ENCODE peak calls at places on chromosomes 1 and 21, in eight cellular contexts. J, C, L, D, R, Z, P and F are unnamed samples. For H3K4me1, the result is how much of the 10 kb centered on the place peaks cover.

GRCh38 chr21:32070693-32071330 is 198.0 kb downstream of the HUNK start:
- DNase-seq in P (no peak), J (no peak), C (no peak), Z (no peak), R (no peak), D (no peak), L (no peak), F (no peak)

GRCh38 chr1:215824245-215824644 is 257.1 kb downstream of the KCTD3 start:
- DNase-seq in J (no peak), D (no peak), R (no peak), C (no peak), P (no peak), Z (no peak), L (no peak), F (no peak)

GRCh38 chr1:225460737-225461532 is 33.1 kb upstream of the LBR start:
- DNase-seq in D (no peak), Z (no peak), C (no peak), R (no peak), P (no peak), J (peak), L (peak), F (no peak)

GRCh38 chr1:101365881-101366280 is 129.1 kb downstream of the S1PR1 start:
- DNase-seq in L (no peak), C (no peak), J (no peak), P (no peak), R (no peak), Z (no peak), D (no peak), F (no peak)

GRCh38 chr1:203930343-203930742 is 68.9 kb downstream of the SNRPE start:
- DNase-seq in J (no peak), C (no peak), P (no peak), D (no peak), L (no peak), Z (no peak), R (no peak), F (no peak)

GRCh38 chr1:150332651-150333290 is 11.4 kb downstream of the PRPF3 start:
- DNase-seq in C (no peak), R (no peak), D (no peak), P (no peak), Z (no peak), L (no peak), J (no peak), F (no peak)

GRCh38 chr1:175245324-175245723 is 52.7 kb upstream of the KIAA0040 start:
- DNase-seq in J (no peak), L (no peak), C (no peak), P (no peak), R (no peak), Z (no peak), D (no peak), F (no peak)

GRCh38 chr1:28860332-28861073 is 48.5 kb downstream of the OPRD1 start:
- DNase-seq in Z (no peak), J (no peak), D (no peak), R (no peak), L (no peak), C (no peak), P (no peak), F (no peak)

GRCh38 chr1:46364612-46365011 is 24.0 kb downstream of the NSUN4 start:
- DNase-seq in R (no peak), C (no peak), J (no peak), L (no peak), D (no peak), Z (no peak), P (no peak), F (no peak)

GRCh38 chr1:14441302-14441741 is 157.2 kb upstream of the KAZN start:
- DNase-seq in P (no peak), L (no peak), J (no peak), D (no peak), R (no peak), Z (no peak), C (peak), F (no peak)

GRCh38 chr1:15188678-15189077 is 35.1 kb downstream of the TMEM51 start:
- DNase-seq in P (no peak), C (no peak), L (no peak), D (no peak), J (no peak), R (no peak), Z (no peak), F (no peak)

GRCh38 chr1:204345425-204345824 is 14.3 kb downstream of the PLEKHA6 start:
- DNase-seq in J (peak), D (no peak), P (no peak), L (no peak), R (no peak), C (no peak), Z (no peak), F (no peak)

GRCh38 chr21:26966360-26966977 is 419 bp downstream of the ADAMTS5 start:
- DNase-seq in L (peak), Z (no peak), C (no peak), D (peak), P (no peak), J (peak), R (no peak), F (no peak)

GRCh38 chr1:56190975-56191768 is 388.2 kb downstream of the PLPP3 start:
- DNase-seq in Z (no peak), D (no peak), P (no peak), R (no peak), J (no peak), L (no peak), C (no peak), F (no peak)

GRCh38 chr1:219427400-219427799 is 185.5 kb downstream of the ZC3H11B start:
- DNase-seq in L (no peak), P (no peak), D (no peak), Z (no peak), J (no peak), R (no peak), C (no peak), F (no peak)

DNA sequence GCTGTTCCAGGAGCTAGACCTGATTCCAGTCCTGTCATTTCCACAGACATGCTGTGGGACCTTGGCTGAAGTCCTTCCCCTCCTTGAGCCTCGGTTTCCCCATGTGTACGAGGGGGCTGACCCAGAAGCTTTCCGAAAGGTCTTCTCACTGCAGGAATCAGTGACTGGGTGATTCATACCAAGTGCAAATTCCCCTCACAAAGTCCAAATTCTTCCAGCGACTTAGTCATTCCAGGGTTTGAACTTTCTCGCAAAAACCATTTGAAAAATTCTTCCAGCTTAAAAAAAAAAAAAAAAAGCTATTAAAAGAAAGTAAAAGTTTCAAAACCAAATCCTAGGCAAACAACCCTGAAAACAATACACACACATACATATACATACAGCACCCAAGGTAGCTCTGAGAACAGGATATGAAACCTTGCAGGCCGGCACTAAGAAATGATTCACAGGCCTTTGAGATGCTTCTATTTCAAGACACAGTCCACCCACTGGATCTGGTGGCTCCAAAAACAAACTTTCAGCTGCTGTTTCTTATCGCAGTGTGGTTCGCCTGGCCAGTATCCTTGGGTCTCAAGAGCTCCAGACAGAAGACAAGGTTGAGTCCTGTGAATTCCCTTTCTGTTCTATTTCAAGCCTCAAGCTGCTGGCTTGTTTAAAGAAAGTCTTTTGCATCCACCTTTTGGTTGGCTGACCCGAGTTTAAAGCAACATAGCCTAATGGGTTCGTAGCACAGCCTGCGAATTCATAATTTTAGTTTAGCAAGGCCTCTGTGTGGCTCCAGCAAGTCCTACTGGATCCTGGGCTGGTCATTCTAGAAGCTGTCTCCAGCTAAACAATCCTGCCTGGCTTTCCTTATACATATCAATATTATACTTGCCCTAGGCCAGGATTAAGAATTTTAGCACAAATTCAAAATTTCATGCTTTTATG is 18.0 kb upstream of the ID3 start:
- DNase-seq in P (peak), Z (no peak), C (no peak), D (peak), R (no peak), J (peak), L (peak), F (peak)
- TF ChIP-seq POLR2A in P (no peak), Z (no peak), C (no peak), D (no peak), R (no peak), J (no peak), L (no peak), F (no peak)

GRCh38 chr1:201465698-201466290 is 3.2 kb downstream of the PHLDA3 start:
- DNase-seq in D (no peak), Z (no peak), J (peak), R (no peak), L (no peak), P (no peak), C (no peak), F (no peak)

GRCh38 chr1:201461193-201461657 is 7.8 kb downstream of the PHLDA3 start:
- DNase-seq in L (peak), D (no peak), J (no peak), C (peak), P (no peak), R (peak), Z (peak), F (peak)

GRCh38 chr1:201461783-201462441 is 7.1 kb downstream of the PHLDA3 start:
- DNase-seq in P (peak), R (peak), C (peak), L (peak), J (peak), Z (peak), D (peak), F (peak)

GRCh38 chr1:201460783-201461182 is 8.2 kb downstream of the PHLDA3 start:
- DNase-seq in J (peak), P (no peak), D (no peak), L (no peak), R (no peak), Z (no peak), C (no peak), F (no peak)

DNA sequence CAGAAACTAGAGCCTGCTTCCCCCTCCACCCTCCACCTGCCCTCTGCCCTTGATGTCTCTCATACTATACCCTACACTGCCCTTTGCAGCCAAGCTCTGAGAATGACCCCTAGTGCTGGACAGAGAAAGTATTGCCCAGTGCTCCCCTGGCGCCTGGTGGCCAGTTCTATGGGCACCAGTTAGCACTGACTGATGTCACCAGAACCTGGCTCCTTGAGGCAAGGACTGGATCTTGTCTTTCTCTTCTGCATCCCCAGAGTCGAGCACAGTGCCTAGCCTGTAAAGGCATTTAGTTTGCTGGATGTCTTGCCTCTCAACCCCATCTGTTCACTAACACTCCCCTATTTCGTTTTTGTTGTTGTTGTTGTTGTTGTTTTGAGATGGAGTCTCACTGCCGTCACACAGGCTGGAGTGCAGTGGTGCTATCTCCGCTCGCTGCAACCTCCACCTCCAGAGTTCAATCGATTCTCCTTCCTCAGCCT is 5.9 kb downstream of the PHLDA3 start:
- DNase-seq in J (no peak), D (no peak), Z (no peak), L (no peak), P (no peak), R (no peak), C (no peak), F (no peak)
- H3K4me1 ChIP-seq in J (under half), D (under half), Z (half or more), L (half or more), P (under half), R (under half), C (under half), F (under half)

GRCh38 chr1:157025321-157025720 is 20.2 kb downstream of the ARHGEF11 start:
- DNase-seq in Z (no peak), P (no peak), J (no peak), L (no peak), D (no peak), R (no peak), C (no peak), F (peak)
- TF ChIP-seq POLR2A in Z (no peak), P (no peak), J (no peak), L (no peak), D (no peak), R (no peak), C (no peak), F (no peak)

DNA sequence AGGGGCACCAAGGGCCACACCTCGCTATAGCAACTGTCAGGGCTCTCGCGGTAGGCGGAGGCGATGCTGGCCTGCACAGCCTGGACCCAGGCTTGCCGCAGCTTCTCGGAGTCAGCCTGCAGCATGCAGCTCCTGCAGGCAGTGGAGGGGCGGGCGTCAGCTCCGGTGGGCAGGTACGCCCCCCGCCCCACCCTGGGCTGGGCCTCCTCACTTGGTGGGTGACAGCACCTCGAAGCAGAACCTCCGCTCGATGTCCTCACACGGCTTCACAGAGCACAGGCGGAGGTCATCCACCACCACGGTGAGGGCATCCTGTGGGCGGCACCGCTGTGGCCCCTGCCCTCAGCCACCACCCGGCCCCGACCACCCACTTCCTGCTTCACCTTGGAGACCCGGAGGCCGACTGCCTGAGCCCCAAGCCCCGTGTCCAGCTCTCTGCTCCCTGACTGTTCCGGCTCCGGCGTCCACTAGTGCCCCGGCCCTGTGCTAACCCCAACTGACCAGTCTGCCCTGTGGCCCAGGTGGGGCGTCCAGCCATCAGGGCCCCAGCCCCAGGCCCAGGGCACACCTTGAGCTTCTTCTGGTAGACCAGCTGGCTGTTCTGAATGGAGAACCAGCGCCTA is 9.8 kb downstream of the ACAP3 start:
- DNase-seq in Z (no peak), L (no peak), D (no peak), P (no peak), R (no peak), J (no peak), C (no peak), F (no peak)
- H3K4me1 ChIP-seq in Z (under half), L (under half), D (under half), P (under half), R (under half), J (under half), C (under half), F (under half)

GRCh38 chr1:40479156-40479555 is 2.1 kb downstream of the ZFP69 start:
- DNase-seq in D (no peak), C (no peak), P (no peak), L (no peak), R (no peak), Z (no peak), J (no peak), F (no peak)

GRCh38 chr1:40477680-40478057 is 579 bp downstream of the ZFP69 start:
- DNase-seq in P (no peak), L (no peak), R (no peak), C (no peak), D (peak), J (peak), Z (no peak), F (no peak)

GRCh38 chr1:40475268-40475667 is 1.8 kb upstream of the ZFP69 start:
- DNase-seq in C (no peak), L (no peak), D (no peak), Z (no peak), P (no peak), J (no peak), R (no peak), F (no peak)

GRCh38 chr1:40478276-40478675 is 1.2 kb downstream of the ZFP69 start:
- DNase-seq in L (no peak), R (no peak), C (no peak), D (no peak), Z (no peak), P (no peak), J (no peak), F (no peak)

GRCh38 chr1:40476924-40477679 is at the start of gene ZFP69:
- DNase-seq in D (peak), C (peak), R (peak), P (peak), J (peak), L (peak), Z (peak), F (peak)
- TF ChIP-seq POLR2A in D (no peak), C (peak), R (peak), P (no peak), J (no peak), L (no peak), Z (no peak), F (peak)